ENCODE peak calls at places on chromosomes 12 and 14, in seven cellular contexts. C is stimulated activated CD8-positive, alpha-beta memory T cell treated with anti-CD3 and anti-CD28 coated beads, Interleukin-7, amount 100 ng/mL, for 1 hour; G is RWPE1; K is iPS-NIHi11; E is astrocyte of the spinal cord; D is HCEC 1CT; Q is fibroblast of the aortic adventitia. L is an unnamed sample.

GRCh38 chr12:50309950-50310349 is 26.6 kb upstream of the LIMA1 start:
- DNase-seq in D (no peak), Q (no peak), E (no peak), K (no peak), G (no peak), C (no peak), L (no peak)

GRCh38 chr14:100524933-100525243 is 62.3 kb downstream of the BEGAIN start:
- DNase-seq in G (no peak), C (no peak), K (peak), E (no peak), Q (no peak), D (no peak), L (peak)

GRCh38 chr14:87148655-87149054 is 844.3 kb downstream of the GALC start:
- DNase-seq in Q (no peak), G (no peak), C (no peak), D (no peak), K (no peak), E (peak), L (no peak)

GRCh38 chr12:107131832-107132616 is 38.7 kb upstream of the CRY1 start:
- DNase-seq in K (peak), D (peak), E (peak), C (no peak), Q (peak), G (peak), L (peak)

GRCh38 chr14:102863381-102863780 is 59.1 kb upstream of the AMN start:
- DNase-seq in G (no peak), E (no peak), K (no peak), Q (no peak), C (no peak), D (no peak), L (no peak)

GRCh38 chr12:113341535-113341934 is 6.6 kb upstream of the SLC8B1 start:
- DNase-seq in E (no peak), D (no peak), C (no peak), Q (no peak), G (no peak), K (no peak), L (no peak)

GRCh38 chr12:42091769-42092168 is 52.9 kb downstream of the GXYLT1 start:
- DNase-seq in G (no peak), E (no peak), K (no peak), C (no peak), D (no peak), Q (no peak), L (no peak)

GRCh38 chr12:121036810-121037326 is 2.2 kb downstream of the OASL start:
- DNase-seq in D (peak), E (peak), G (peak), K (no peak), Q (peak), C (no peak), L (no peak)

GRCh38 chr12:131619736-131620506 is 91.0 kb upstream of the SFSWAP start:
- DNase-seq in C (no peak), Q (no peak), D (no peak), G (no peak), K (no peak), E (no peak), L (no peak)

GRCh38 chr12:25301798-25302197 is 51.1 kb upstream of the KRAS start:
- DNase-seq in Q (no peak), E (no peak), D (peak), C (no peak), K (no peak), G (no peak), L (no peak)

GRCh38 chr14:52950410-52950897 is 396 bp downstream of the FERMT2 start:
- DNase-seq in E (peak), Q (no peak), G (peak), C (no peak), K (peak), D (peak), L (peak)

GRCh38 chr12:57730336-57731067 is 8.0 kb downstream of the AGAP2 start:
- DNase-seq in E (no peak), G (no peak), K (no peak), C (no peak), Q (no peak), D (no peak), L (peak)

GRCh38 chr12:89901319-89901718 is 192.7 kb upstream of the ATP2B1 start:
- DNase-seq in C (no peak), D (no peak), K (no peak), G (no peak), Q (no peak), E (no peak), L (no peak)

GRCh38 chr12:129614221-129614885 is 289.5 kb downstream of the TMEM132D start:
- DNase-seq in E (peak), K (no peak), C (no peak), Q (no peak), D (no peak), G (no peak), L (no peak)

GRCh38 chr12:64059685-64060084 is 162.4 kb downstream of the KICS2 start:
- DNase-seq in E (no peak), Q (no peak), D (peak), C (no peak), G (no peak), K (no peak), L (no peak)

L was measured in D341Med.